ENCODE peak calls at places on chromosomes 13 and 19, in four cellular contexts. H, W, E and Z are unnamed samples.

GRCh38 chr19:48319647-48320537 is 5.5 kb upstream of the EMP3 start:
- DNase-seq in W (peak; percentile 66), H (peak; percentile 95), E (peak; percentile 73), Z (peak; percentile 61)

GRCh38 chr13:97015661-97016350 is 21.5 kb upstream of the OXGR1 start:
- DNase-seq in H (no peak), E (no peak), W (no peak), Z (no peak)

GRCh38 chr13:24985102-24985501 is 110.8 kb upstream of the PABPC3 start:
- DNase-seq in H (peak; percentile 50), W (no peak), E (no peak), Z (no peak)

GRCh38 chr13:114161644-114162532 is 17.2 kb upstream of the CFAP97D2 start:
- DNase-seq in E (no peak), H (no peak), W (no peak), Z (no peak)

GRCh38 chr19:38168632-38169031 is 55.4 kb downstream of the DPF1 start:
- DNase-seq in H (peak; percentile 53), W (no peak), E (no peak), Z (no peak)

GRCh38 chr19:50657672-50658437 is 8.6 kb downstream of the C19orf81 start:
- DNase-seq in W (peak; percentile 99), E (peak; percentile 97), H (peak; percentile 100), Z (peak; percentile 94)

GRCh38 chr13:61770697-61771096 is 355.0 kb upstream of the PCDH20 start:
- DNase-seq in E (no peak), W (no peak), H (peak; percentile 5), Z (no peak)

GRCh38 chr13:107157272-107157671 is 589.3 kb upstream of the ARGLU1 start:
- DNase-seq in H (no peak), W (no peak), E (no peak), Z (peak; percentile 51)

GRCh38 chr19:13398780-13399726 is 107.2 kb downstream of the CACNA1A start:
- DNase-seq in H (no peak), W (peak; percentile 80), E (peak; percentile 56), Z (no peak)

DNA sequence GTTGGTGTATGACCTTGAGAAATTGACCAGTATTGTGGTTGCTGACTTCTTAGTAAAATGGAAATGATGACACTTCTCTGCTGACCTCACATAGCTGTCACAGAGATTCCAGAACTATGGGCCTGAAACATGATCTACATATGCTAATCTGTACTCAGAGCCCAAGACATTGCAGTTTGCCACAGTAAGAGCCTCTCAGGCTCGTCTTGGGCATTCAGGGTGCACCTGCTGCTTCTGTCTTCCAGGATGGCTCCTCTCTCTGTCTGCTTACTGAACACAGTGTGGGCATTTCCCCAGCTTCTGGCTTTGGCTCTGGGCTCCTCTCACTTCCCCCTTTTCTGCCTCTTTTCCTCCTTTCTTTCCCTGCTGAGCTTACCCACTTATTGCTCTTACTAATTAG is 22.3 kb upstream of the SLC46A3 start:
- DNase-seq in H (no peak), W (no peak), E (no peak), Z (no peak)
- TF ChIP-seq EZH2 in H (no peak), W (no peak), E (no peak), Z (no peak)

GRCh38 chr19:11763117-11763516 is 3.7 kb upstream of the ZNF441 start:
- DNase-seq in H (no peak), W (no peak), E (no peak), Z (no peak)
- TF ChIP-seq POLR2AphosphoS5 in H (no peak), W (no peak), E (no peak), Z (no peak)

DNA sequence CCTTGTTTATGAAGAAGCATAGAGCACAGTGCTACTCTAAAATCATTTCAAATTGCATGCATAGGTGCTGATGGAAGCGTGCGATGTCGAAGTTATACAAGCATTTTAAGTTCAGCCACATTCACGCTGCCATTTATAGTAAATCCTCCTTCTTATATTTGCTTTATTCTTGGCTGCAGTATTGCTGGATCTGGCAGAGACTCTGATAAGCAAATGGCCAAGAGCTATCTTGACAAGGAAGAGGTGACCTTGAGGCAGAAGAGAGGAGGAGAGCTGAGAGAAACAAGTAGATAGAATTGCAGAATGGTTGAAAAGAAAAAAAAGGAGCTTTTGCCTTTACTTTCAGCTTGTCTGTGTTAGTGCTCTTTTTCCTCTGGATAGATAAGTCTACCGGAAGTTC is 18.9 kb upstream of the MYO16 start:
- DNase-seq in H (no peak), E (no peak), W (no peak), Z (no peak)
- TF ChIP-seq EZH2 in H (no peak), E (no peak), W (no peak), Z (no peak)

DNA sequence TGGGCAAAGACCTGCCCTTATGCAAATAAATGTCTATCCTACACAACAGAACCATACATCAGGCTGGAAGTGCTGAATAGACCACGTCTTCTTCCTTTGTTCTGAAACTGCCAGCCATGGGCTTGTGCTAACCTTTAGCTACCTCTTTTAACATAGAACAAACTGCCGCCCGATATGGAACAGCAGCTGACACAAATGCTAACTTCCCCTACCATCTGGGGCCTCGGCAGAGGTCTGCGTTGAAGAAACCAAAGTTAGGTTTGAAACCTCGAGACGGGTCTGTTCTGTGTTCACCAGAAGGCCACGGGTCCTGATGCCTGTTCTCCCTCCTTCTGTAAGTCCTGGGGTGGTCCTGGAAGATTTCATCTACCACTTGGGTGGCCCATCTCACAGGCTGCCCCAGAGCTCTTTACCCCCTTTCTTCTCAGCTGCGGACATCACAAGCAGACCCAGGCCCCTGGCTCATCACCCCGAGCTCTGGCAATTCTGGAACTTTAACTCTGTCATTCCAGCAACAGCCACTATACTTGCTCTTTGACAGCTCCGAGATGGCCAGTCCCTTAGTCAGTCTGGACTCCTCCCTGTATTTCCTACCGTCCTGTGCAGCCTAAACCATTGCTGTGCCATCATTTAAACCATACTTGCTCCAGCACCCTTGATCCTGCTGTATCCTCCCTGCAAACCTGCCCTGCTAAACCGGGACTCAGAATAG is 146.7 kb downstream of the USP12 start:
- DNase-seq in W (no peak), E (no peak), H (no peak), Z (no peak)
- TF ChIP-seq POLR2AphosphoS5 in W (no peak), E (no peak), H (no peak), Z (no peak)

GRCh38 chr19:55452381-55453325 is 8.8 kb downstream of the ISOC2 start:
- DNase-seq in H (peak; percentile 95), E (peak; percentile 88), W (no peak), Z (peak; percentile 91)
- TF ChIP-seq EZH2 in H (peak; percentile 24), E (no peak), W (no peak), Z (no peak)